ENCODE peak calls at places on chromosomes 3 and 15, in five cellular contexts. O is SIG-M5, A is fibroblast of the conjunctiva, C is iris pigment epithelial cell, S is mesothelial cell of epicardium. R is an unnamed sample.

GRCh38 chr3:170809975-170810357 is 60.0 kb downstream of the RPL22L1 start:
- DNase-seq in O (no peak), A (no peak), C (peak; percentile 63), S (no peak), R (no peak)

GRCh38 chr15:35665855-35666536 is 120.0 kb upstream of the DPH6 start:
- DNase-seq in O (no peak), A (peak; percentile 12), C (no peak), S (no peak), R (no peak)

GRCh38 chr15:85788796-85789495 is 5.8 kb downstream of the KLHL25 start:
- DNase-seq in O (no peak), A (no peak), C (no peak), S (no peak), R (no peak)

GRCh38 chr15:65059369-65059750 is 8.4 kb downstream of the RASL12 start:
- DNase-seq in O (no peak), A (no peak), C (no peak), S (no peak), R (no peak)

GRCh38 chr15:100889359-100890058 is 9.9 kb downstream of the ALDH1A3 start:
- DNase-seq in O (no peak), A (peak; percentile 70), C (peak; percentile 93), S (no peak), R (no peak)

GRCh38 chr15:54082836-54083492 is 104.7 kb downstream of the UNC13C start:
- DNase-seq in O (no peak), A (no peak), C (peak; percentile 5), S (no peak), R (no peak)

GRCh38 chr3:21621396-21621695 is 129.7 kb downstream of the ZNF385D start:
- DNase-seq in O (no peak), A (peak; percentile 37), C (peak; percentile 44), S (no peak), R (peak; percentile 11)

GRCh38 chr3:147699175-147699838 is 290.1 kb downstream of the ZIC1 start:
- DNase-seq in O (no peak), A (peak; percentile 6), C (peak; percentile 80), S (no peak), R (peak; percentile 75)

GRCh38 chr3:140898340-140899180 is 43.1 kb upstream of the SLC25A36 start:
- DNase-seq in O (no peak), A (peak; percentile 72), C (peak; percentile 91), S (no peak), R (peak; percentile 50)

GRCh38 chr3:60047426-60048200 is 997.8 kb upstream of the CFAP20DC start:
- DNase-seq in O (no peak), A (no peak), C (no peak), S (no peak), R (no peak)

GRCh38 chr3:28860307-28860706 is 420.6 kb upstream of the RBMS3 start:
- DNase-seq in O (no peak), A (peak; percentile 1), C (no peak), S (no peak), R (no peak)

GRCh38 chr15:62958528-62958927 is 84.0 kb upstream of the TPM1 start:
- DNase-seq in O (no peak), A (peak; percentile 14), C (no peak), S (no peak), R (peak; percentile 41)

R was measured in NCI-H226.